ENCODE peak calls at places on chromosomes 1 and 21, in nine cellular contexts. P, M, K, A, G, T, O, N and I are unnamed samples.

GRCh38 chr1:119646521-119647227 is 1.4 kb downstream of the ZNF697 start:
- DNase-seq in T (no peak), N (no peak), G (peak), P (no peak), K (no peak), O (no peak), A (peak), M (peak), I (peak)

GRCh38 chr1:21705303-21705980 is 36.3 kb upstream of the RAP1GAP start:
- DNase-seq in G (no peak), A (no peak), P (no peak), O (no peak), K (no peak), N (no peak), T (no peak), M (no peak), I (no peak)

GRCh38 chr1:208242829-208243521 is 1.2 kb downstream of the PLXNA2 start:
- DNase-seq in N (peak), T (no peak), P (no peak), A (no peak), M (peak), O (peak), G (no peak), K (no peak), I (no peak)

GRCh38 chr1:22143065-22143514 is at the start of gene WNT4:
- DNase-seq in P (no peak), K (no peak), O (peak), T (peak), N (no peak), M (peak), G (no peak), A (no peak), I (peak)

GRCh38 chr1:156677616-156678596 is 699 bp upstream of the NES start:
- DNase-seq in P (peak), K (peak), T (peak), M (peak), G (peak), N (peak), A (peak), O (peak), I (peak)

GRCh38 chr1:207853372-207853757 is 57.6 kb downstream of the CD34 start:
- DNase-seq in A (no peak), K (no peak), O (peak), T (no peak), M (no peak), G (no peak), N (no peak), P (peak), I (no peak)

GRCh38 chr1:188669715-188670114 is 1807.9 kb downstream of the BRINP3 start:
- DNase-seq in A (peak), K (no peak), G (no peak), O (no peak), N (no peak), T (no peak), M (peak), P (no peak), I (no peak)

GRCh38 chr21:15495965-15496364 is 233.8 kb upstream of the USP25 start:
- DNase-seq in A (peak), G (no peak), P (no peak), N (no peak), K (no peak), M (peak), O (no peak), T (no peak), I (peak)

GRCh38 chr1:42239555-42239954 is 75.0 kb upstream of the GUCA2A start:
- DNase-seq in A (no peak), G (no peak), K (no peak), M (no peak), O (no peak), T (no peak), P (no peak), N (no peak), I (no peak)

GRCh38 chr1:36223373-36223995 is 759 bp upstream of the THRAP3 start:
- DNase-seq in N (peak), P (peak), A (peak), G (peak), O (peak), K (peak), T (no peak), M (peak), I (peak)

GRCh38 chr21:35196128-35196527 is 147.0 kb upstream of the RUNX1 start:
- DNase-seq in P (no peak), K (no peak), T (no peak), M (no peak), O (no peak), G (no peak), A (no peak), N (no peak), I (no peak)

GRCh38 chr1:109895720-109896504 is 14.7 kb upstream of the CSF1 start:
- DNase-seq in O (no peak), A (peak), K (peak), N (no peak), M (peak), T (peak), P (no peak), G (no peak), I (peak)

GRCh38 chr1:9908846-9909221 is 1.2 kb downstream of the CTNNBIP1 start:
- DNase-seq in K (no peak), T (no peak), N (no peak), P (no peak), A (no peak), G (no peak), O (peak), M (no peak), I (no peak)

GRCh38 chr1:9907441-9907840 is 2.6 kb downstream of the CTNNBIP1 start:
- DNase-seq in O (no peak), T (no peak), P (no peak), M (no peak), N (no peak), K (no peak), A (no peak), G (no peak), I (no peak)

GRCh38 chr1:9910080-9910424 is at the start of gene CTNNBIP1:
- DNase-seq in N (no peak), T (no peak), G (no peak), M (no peak), P (no peak), K (no peak), O (no peak), A (no peak), I (no peak)

GRCh38 chr1:9910425-9911178 is 533 bp upstream of the CTNNBIP1 start:
- DNase-seq in K (peak), O (peak), P (peak), N (peak), G (peak), A (peak), T (peak), M (peak), I (peak)

DNA sequence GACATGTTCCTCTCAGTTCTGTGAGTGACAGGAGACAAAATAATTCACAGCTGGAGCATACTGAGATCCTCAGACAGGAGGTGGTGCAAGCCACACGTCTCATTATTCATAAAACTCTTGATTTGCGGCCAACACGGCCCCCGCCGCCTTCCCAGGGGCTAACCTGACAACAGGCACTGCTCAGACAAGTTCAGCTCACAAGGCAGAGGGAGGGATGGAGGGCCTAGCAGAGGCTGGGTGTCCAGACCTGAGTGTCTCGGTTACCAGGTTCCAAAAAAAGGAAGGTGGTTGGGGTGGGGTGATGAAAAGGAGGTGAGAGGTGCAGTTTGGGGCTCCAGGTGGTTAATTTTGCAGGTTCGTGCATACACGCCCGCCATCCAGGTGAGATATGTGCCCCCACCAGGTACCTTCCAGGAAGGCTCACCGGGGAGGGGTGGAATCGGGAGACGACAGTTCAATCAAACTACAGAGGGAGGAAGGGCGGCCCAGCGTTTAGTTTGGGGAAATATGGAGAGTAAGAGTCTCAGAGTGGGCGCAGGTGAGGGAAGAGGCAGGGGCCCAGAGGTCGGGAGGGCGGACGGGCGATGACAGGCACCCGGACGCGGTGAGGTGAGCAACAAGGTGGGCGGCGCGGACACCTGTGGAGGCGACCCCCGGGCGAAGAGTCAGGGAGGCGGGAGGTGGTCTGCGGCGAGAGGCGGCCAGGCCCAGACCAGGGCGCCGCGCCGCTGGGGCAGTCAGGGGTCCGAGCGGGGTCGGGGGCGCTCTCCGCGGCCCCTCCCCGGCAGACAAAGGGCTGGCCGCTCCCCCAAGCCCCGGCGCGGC is 635 bp downstream of the CTNNBIP1 start:
- DNase-seq in O (peak), G (no peak), K (peak), T (peak), P (peak), A (no peak), M (peak), N (peak), I (peak)
- TF ChIP-seq CTCF in O (no peak), G (no peak), K (no peak), T (no peak), P (no peak), A (no peak), M (no peak), N (no peak), I (no peak)

GRCh38 chr1:40059292-40059959 is 18.9 kb downstream of the CAP1 start:
- DNase-seq in A (peak), P (no peak), N (peak), O (no peak), G (no peak), K (no peak), M (peak), T (no peak), I (peak)
- H3K4me3 ChIP-seq in A (no peak), P (no peak), N (peak), O (no peak), G (no peak), K (no peak), M (no peak), T (peak), I (no peak)

GRCh38 chr1:76625887-76626286 is 241.4 kb upstream of the ST6GALNAC5 start:
- DNase-seq in N (no peak), K (no peak), P (no peak), G (no peak), O (no peak), M (no peak), T (no peak), A (no peak), I (no peak)

GRCh38 chr1:76622774-76623173 is 244.5 kb upstream of the ST6GALNAC5 start:
- DNase-seq in N (no peak), T (no peak), A (no peak), O (no peak), P (no peak), K (no peak), G (no peak), M (no peak), I (no peak)

DNA sequence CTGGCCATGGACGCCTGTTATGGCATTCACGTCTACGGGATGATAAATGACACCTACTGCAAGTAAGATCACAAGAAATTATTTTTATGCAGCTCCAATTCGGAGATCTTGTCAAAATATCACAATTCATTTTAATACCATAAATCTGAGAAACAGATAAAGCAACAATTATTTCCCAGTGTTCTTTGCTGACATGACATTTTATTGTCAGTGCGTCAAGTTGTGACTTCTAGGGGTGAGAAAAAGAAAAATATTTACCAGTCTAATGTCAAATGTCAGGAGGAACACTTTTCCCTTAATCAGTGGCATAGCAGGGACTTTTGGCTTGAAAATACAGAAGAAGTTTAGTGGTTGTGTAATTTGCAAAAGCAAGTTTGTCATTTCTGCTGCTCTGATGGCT is 239.8 kb upstream of the ST6GALNAC5 start:
- DNase-seq in M (no peak), G (no peak), K (no peak), N (no peak), T (no peak), O (no peak), P (no peak), A (no peak), I (no peak)
- TF ChIP-seq CTCF in M (no peak), G (no peak), K (no peak), N (no peak), T (no peak), O (no peak), P (no peak), A (no peak), I (no peak)

GRCh38 chr1:200027264-200027823 is at the start of gene NR5A2:
- DNase-seq in M (no peak), N (no peak), T (no peak), G (no peak), O (no peak), P (peak), A (no peak), K (no peak), I (no peak)

GRCh38 chr1:200029624-200030074 is 2.1 kb downstream of the NR5A2 start:
- DNase-seq in N (no peak), A (no peak), G (no peak), O (no peak), M (no peak), K (no peak), T (no peak), P (no peak), I (no peak)

GRCh38 chr1:200028586-200029034 is 1.1 kb downstream of the NR5A2 start:
- DNase-seq in T (no peak), A (no peak), K (no peak), M (no peak), O (peak), P (peak), G (no peak), N (no peak), I (no peak)

GRCh38 chr1:200030791-200031190 is 3.3 kb downstream of the NR5A2 start:
- DNase-seq in O (no peak), M (no peak), A (no peak), P (no peak), G (no peak), K (no peak), T (no peak), N (no peak), I (no peak)

DNA sequence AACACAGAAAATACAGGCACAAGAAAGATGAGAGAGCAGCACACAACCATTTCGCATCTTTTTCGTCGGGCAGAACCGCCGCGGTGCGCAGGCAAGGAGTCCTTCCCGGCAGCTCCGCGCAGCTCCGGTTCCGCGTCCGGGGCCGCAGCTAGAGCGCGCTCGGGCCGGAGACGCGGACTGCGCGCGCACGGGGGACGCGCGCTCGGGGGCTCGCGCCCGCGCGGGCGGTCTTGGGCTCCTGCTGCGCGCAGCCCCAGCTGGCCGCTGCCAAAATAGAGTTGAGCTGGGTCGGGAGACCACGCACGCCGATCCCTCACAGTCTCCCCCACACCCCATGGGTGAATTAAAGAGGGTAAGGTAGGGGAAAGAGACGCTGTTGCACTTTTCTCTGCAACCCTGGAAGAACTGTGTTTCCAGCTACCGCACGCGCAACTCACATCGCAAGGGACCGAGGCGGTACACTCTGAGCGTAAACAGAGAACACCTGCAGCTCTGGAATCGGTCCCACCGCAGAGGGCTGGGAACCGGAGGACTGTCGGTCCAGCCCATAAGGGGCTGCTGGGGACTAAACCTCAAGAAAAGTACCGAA is 1.6 kb downstream of the NR5A2 start:
- DNase-seq in N (peak), O (peak), M (peak), K (no peak), G (no peak), A (no peak), P (peak), T (no peak), I (no peak)
- H3K4me3 ChIP-seq in N (peak), O (peak), M (peak), K (peak), G (peak), A (peak), P (peak), T (peak), I (peak)

GRCh38 chr1:44924835-44925464 is 61.4 kb downstream of the EIF2B3 start:
- DNase-seq in N (no peak), G (peak), T (no peak), O (peak), K (no peak), A (peak), P (no peak), M (peak), I (peak)
- TF ChIP-seq CTCF in N (peak), G (peak), T (peak), O (no peak), K (no peak), A (peak), P (peak), M (peak), I (peak)

DNA sequence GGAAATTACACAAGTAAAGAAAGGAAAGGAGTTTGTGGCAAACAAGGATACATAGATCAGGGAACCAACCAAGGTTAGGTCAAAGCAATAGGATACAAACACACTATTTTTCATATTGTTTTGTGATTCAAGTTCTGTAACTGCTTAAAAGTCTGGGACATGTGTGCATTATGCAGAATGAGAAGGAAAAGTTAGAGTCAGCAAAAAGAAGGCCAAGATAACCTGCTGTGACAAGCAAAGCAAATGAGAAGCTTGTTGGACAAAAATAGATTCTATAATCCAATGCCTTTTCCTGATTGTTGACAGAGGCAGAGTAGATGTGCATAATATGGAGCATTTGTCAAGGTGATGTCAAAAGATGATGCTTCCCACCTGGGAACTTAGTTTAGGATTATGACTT is 556.0 kb upstream of the CXADR start:
- DNase-seq in M (no peak), G (no peak), T (no peak), O (no peak), N (no peak), K (no peak), A (no peak), P (no peak), I (no peak)
- H3K4me3 ChIP-seq in M (no peak), G (no peak), T (no peak), O (no peak), N (no peak), K (no peak), A (no peak), P (no peak), I (no peak)

GRCh38 chr1:52367272-52367671 is 1.3 kb upstream of the CC2D1B start:
- DNase-seq in M (no peak), G (no peak), P (no peak), N (no peak), A (no peak), T (no peak), O (no peak), K (no peak), I (no peak)

GRCh38 chr1:52365091-52365745 is 787 bp downstream of the CC2D1B start:
- DNase-seq in M (peak), O (peak), G (peak), N (no peak), P (peak), A (peak), T (peak), K (peak), I (peak)

GRCh38 chr1:52366517-52366827 is 467 bp upstream of the CC2D1B start:
- DNase-seq in N (no peak), P (no peak), M (no peak), G (no peak), A (no peak), K (no peak), O (no peak), T (no peak), I (no peak)

GRCh38 chr1:52365746-52366516 is at the start of gene CC2D1B:
- DNase-seq in O (peak), K (peak), P (peak), M (peak), T (peak), N (peak), A (peak), G (peak), I (peak)

GRCh38 chr1:52364235-52364839 is 1.7 kb downstream of the CC2D1B start:
- DNase-seq in O (peak), M (no peak), T (no peak), G (no peak), A (no peak), N (no peak), K (no peak), P (peak), I (no peak)
- TF ChIP-seq CTCF in O (no peak), M (no peak), T (no peak), G (no peak), A (no peak), N (peak), K (no peak), P (no peak), I (peak)

DNA sequence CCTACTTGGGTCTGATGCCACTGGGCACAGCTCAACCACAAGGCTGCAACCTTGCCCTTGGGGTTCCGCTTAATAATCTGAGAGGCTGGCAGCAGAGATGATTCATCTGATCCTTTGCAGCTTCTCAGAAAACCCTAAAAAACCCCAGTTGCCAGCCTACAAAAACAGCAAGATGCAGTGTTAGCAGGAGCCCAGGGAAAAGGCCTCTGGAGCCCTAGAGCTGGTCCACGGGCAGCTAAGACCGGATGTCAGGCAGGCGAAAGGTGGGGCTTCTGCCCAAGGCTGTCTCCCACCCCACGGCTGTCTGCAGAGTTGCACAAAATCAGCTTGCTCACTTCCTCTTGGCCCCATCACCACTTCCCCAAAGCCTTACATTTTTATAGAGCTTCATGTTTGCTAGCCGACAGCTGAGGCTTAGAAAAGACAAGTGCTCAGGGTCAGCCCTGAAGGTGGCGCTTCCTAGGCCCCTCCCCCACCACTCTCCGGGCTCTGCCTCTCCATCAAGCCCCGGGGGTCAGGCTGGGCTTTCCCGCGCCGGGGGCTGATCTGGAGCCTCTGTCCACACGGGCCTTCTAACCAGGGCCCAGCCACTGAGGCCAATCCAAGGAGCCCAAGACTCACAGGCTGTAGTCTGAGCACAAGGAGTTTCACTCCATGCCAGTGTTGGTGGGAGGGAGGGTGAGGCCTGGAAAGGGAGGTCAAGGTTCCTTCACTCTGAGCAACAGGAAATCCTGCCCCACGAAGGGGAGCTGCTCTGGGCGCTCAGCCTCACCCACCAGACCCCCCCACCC is 4.2 kb upstream of the ADORA3 start:
- DNase-seq in K (peak), N (peak), M (peak), O (peak), P (peak), G (peak), T (peak), A (peak), I (peak)
- H3K4me3 ChIP-seq in K (peak), N (peak), M (peak), O (no peak), P (peak), G (peak), T (peak), A (no peak), I (peak)

GRCh38 chr1:147496571-147496970 is 44.7 kb upstream of the BCL9 start:
- DNase-seq in N (no peak), P (no peak), K (peak), O (peak), M (peak), G (no peak), T (no peak), A (peak), I (peak)
- TF ChIP-seq CTCF in N (peak), P (peak), K (peak), O (no peak), M (peak), G (peak), T (peak), A (peak), I (peak)